ENCODE peak calls at places on chromosomes 5 and 9, in six cellular contexts. I is upper lobe of left lung, Y is A549, M is HepG2, Q is GM12878, A is K562. D is an unnamed sample.

GRCh38 chr9:108682191-108682590 is 173.6 kb downstream of the ACTL7B start:
- ATAC-seq in I (no peak), Y (no peak), M (no peak), Q (no peak), A (no peak), D (no peak)

GRCh38 chr5:7754997-7755596 is 95.8 kb downstream of the CFAP90 start:
- ATAC-seq in I (peak), Y (peak), M (peak), Q (peak), A (peak), D (peak)

GRCh38 chr5:126168785-126169184 is 254.4 kb upstream of the GRAMD2B start:
- ATAC-seq in I (no peak), Y (no peak), M (no peak), Q (no peak), A (no peak), D (no peak)

GRCh38 chr9:136185596-136185995 is 19.3 kb downstream of the LHX3 start:
- ATAC-seq in I (no peak), Y (no peak), M (no peak), Q (no peak), A (no peak), D (no peak)

GRCh38 chr9:114738581-114739316 is 56.8 kb upstream of the TEX48 start:
- ATAC-seq in I (peak), Y (peak), M (peak), Q (peak), A (peak), D (peak)

GRCh38 chr5:133356386-133357331 is 255.7 kb downstream of the FSTL4 start:
- ATAC-seq in I (no peak), Y (no peak), M (no peak), Q (no peak), A (no peak), D (no peak)

GRCh38 chr5:171149772-171150171 is 159.3 kb upstream of the TLX3 start:
- ATAC-seq in I (no peak), Y (no peak), M (no peak), Q (no peak), A (no peak), D (no peak)

GRCh38 chr9:120513825-120514598 is 66.0 kb downstream of the CDK5RAP2 start:
- ATAC-seq in I (no peak), Y (no peak), M (no peak), Q (no peak), A (no peak), D (no peak)

GRCh38 chr9:91889161-91889560 is 60.9 kb downstream of the ROR2 start:
- ATAC-seq in I (no peak), Y (peak), M (peak), Q (peak), A (peak), D (no peak)

GRCh38 chr9:120893585-120893857 is 16.5 kb upstream of the PHF19 start:
- ATAC-seq in I (no peak), Y (no peak), M (peak), Q (peak), A (no peak), D (no peak)

GRCh38 chr9:124202447-124202971 is 55.2 kb upstream of the NEK6 start:
- ATAC-seq in I (peak), Y (no peak), M (peak), Q (peak), A (peak), D (peak)

GRCh38 chr5:172837640-172838039 is 3.6 kb downstream of the ERGIC1 start:
- ATAC-seq in I (no peak), Y (no peak), M (no peak), Q (peak), A (no peak), D (no peak)

GRCh38 chr5:95720094-95720793 is 10.9 kb upstream of the RHOBTB3 start:
- ATAC-seq in I (peak), Y (no peak), M (no peak), Q (no peak), A (no peak), D (peak)

GRCh38 chr5:43034591-43034968 is 5.5 kb downstream of the ANXA2R start:
- ATAC-seq in I (no peak), Y (no peak), M (peak), Q (no peak), A (no peak), D (no peak)

DNA sequence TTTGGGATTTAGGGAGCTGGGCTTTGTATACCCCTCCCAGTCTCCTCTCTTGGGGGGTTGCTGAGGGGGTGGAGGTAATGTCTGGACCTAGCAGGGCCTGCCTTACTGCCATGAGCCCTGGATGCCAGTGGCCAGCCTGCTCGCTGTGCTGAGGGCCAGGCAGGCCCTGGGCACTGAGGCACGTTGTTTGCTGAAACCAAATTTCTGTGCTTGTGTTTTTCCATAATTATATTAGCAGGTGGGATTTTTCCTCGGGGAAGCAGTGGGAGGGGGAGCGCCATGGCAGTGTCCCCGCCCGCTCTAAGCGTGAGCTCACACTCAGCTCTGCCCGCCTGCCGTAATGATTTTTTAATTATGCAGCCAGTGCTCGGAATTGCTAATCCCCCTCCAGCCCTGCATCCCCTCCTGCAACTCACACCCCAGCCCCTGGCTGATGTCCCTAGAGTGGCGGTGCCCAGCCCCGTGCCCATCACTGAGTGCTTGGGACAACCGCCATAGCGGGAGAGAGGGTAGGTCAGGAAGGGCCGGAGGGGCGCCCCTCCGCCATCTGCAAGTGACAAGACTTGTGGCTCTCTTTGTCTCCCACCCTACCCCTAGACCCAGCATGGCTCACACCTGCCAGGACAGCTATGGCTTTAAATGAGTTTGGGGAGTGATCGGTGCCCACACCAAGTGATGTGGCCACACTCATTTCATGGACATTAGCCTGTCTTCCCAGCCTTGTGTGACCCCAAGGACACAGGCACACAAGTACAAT is 21.0 kb downstream of the CXXC5 start:
- ATAC-seq in I (no peak), Y (no peak), M (peak), Q (no peak), A (no peak), D (no peak)
- TF ChIP-seq POLR2A in I (no peak), Y (no peak), M (no peak), Q (no peak), A (no peak), D (no peak)

GRCh38 chr9:130810609-130811136 is 24.4 kb upstream of the ABL1 start:
- ATAC-seq in I (no peak), Y (no peak), M (no peak), Q (no peak), A (no peak), D (no peak)
- TF ChIP-seq EP300 in I (no peak), Y (no peak), M (no peak), Q (no peak), A (no peak), D (no peak)

GRCh38 chr5:29568028-29568427 is 1625.5 kb upstream of the CDH6 start:
- ATAC-seq in I (no peak), Y (no peak), M (no peak), Q (no peak), A (peak), D (no peak)
- TF ChIP-seq CTCF in I (no peak), Y (no peak), M (no peak), Q (no peak), A (no peak), D (no peak)

GRCh38 chr5:146206257-146206656 is 2.9 kb downstream of the RBM27 start:
- ATAC-seq in I (no peak), Y (no peak), M (no peak), Q (no peak), A (no peak), D (no peak)

GRCh38 chr5:146199216-146199815 is 4.1 kb upstream of the RBM27 start:
- ATAC-seq in I (no peak), Y (no peak), M (no peak), Q (no peak), A (no peak), D (no peak)

GRCh38 chr5:146205499-146206202 is 2.2 kb downstream of the RBM27 start:
- ATAC-seq in I (no peak), Y (no peak), M (no peak), Q (no peak), A (no peak), D (no peak)

GRCh38 chr5:146203872-146204192 is 427 bp downstream of the RBM27 start:
- ATAC-seq in I (peak), Y (peak), M (peak), Q (peak), A (peak), D (no peak)

DNA sequence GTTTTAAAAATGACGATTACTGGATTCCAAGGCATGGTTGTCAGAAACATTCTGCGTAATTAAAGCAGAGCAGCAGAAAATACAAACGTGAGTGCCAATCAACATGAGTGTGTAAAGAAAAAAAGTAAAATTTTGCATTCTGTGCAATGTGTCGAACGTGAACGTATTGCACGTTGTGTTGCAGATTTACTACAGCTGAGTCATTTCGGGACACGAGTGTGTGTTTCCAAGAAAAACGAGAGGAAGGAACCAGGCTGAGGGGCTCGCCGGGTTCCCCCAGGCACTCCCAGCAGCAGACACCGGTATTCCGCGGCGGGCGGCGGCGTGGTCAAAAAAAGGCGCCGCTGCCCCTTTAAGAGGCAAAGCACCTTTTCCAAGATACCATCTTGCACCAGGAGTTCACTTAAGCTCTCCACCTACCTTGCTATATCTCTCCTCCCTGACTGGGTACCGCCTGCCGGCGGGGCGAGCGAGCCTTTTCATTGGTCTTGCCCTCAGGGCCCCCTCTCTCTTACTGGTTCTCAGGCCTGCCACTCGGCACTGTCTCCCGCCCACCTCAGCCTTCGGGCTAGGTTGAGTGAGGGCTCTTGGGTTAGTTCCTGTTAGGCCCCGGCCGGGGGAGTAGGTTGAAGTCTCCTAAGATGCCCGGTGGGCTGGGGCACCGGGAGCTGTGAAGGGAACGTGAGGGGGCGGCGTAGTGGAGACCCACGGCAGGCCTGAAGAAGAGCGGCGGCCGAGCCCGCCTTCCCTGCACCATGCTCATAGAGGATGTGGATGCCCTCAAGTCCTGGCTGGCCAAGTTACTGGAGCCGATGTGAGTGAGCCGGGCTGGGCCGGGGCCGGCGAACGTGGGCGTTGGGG is at the start of gene RBM27:
- ATAC-seq in I (peak), Y (peak), M (peak), Q (peak), A (peak), D (peak)
- TF ChIP-seq POLR2A in I (peak), Y (peak), M (peak), Q (peak), A (peak), D (no peak)